ENCODE peak calls at places on chromosomes 11 and 22, in seven cellular contexts. One of them, this sample, is unnamed.

GRCh38 chr11:55942785-55943392 is 6.7 kb upstream of the OR5I1 start:
- DNase-seq in pancreas: no peak
- DNase-seq in upper lobe of right lung: no peak
- DNase-seq in tibial nerve: no peak
- DNase-seq in kidney: no peak
- DNase-seq in CD8-positive, alpha-beta T cell: no peak
- DNase-seq in heart left ventricle: no peak
- DNase-seq in this sample: peak; percentile 42

GRCh38 chr11:124884869-124885479 is 12.7 kb downstream of the ROBO4 start:
- DNase-seq in heart left ventricle: no peak
- DNase-seq in tibial nerve: no peak
- DNase-seq in upper lobe of right lung: no peak
- DNase-seq in CD8-positive, alpha-beta T cell: no peak
- DNase-seq in pancreas: no peak
- DNase-seq in kidney: no peak
- DNase-seq in this sample: no peak

GRCh38 chr11:3880724-3881123 is 25.3 kb downstream of the STIM1 start:
- DNase-seq in kidney: no peak
- DNase-seq in tibial nerve: no peak
- DNase-seq in heart left ventricle: no peak
- DNase-seq in CD8-positive, alpha-beta T cell: no peak
- DNase-seq in upper lobe of right lung: no peak
- DNase-seq in pancreas: no peak
- DNase-seq in this sample: no peak

GRCh38 chr11:17486666-17487065 is 10.0 kb upstream of the ABCC8 start:
- DNase-seq in heart left ventricle: no peak
- DNase-seq in tibial nerve: no peak
- DNase-seq in CD8-positive, alpha-beta T cell: no peak
- DNase-seq in pancreas: no peak
- DNase-seq in upper lobe of right lung: no peak
- DNase-seq in kidney: no peak
- DNase-seq in this sample: no peak

GRCh38 chr11:125591659-125592304 is 870 bp upstream of the STT3A start:
- DNase-seq in heart left ventricle: peak; percentile 45
- DNase-seq in CD8-positive, alpha-beta T cell: peak; percentile 18
- DNase-seq in upper lobe of right lung: peak; percentile 77
- DNase-seq in kidney: peak; percentile 78
- DNase-seq in pancreas: peak; percentile 47
- DNase-seq in tibial nerve: no peak
- DNase-seq in this sample: peak; percentile 44

GRCh38 chr11:26905368-26905767 is 88.5 kb upstream of the FIBIN start:
- DNase-seq in tibial nerve: no peak
- DNase-seq in kidney: no peak
- DNase-seq in upper lobe of right lung: no peak
- DNase-seq in CD8-positive, alpha-beta T cell: no peak
- DNase-seq in heart left ventricle: no peak
- DNase-seq in pancreas: no peak
- DNase-seq in this sample: no peak

GRCh38 chr22:48240165-48240934 is 1477.9 kb downstream of the TBC1D22A start:
- DNase-seq in CD8-positive, alpha-beta T cell: no peak
- DNase-seq in upper lobe of right lung: no peak
- DNase-seq in heart left ventricle: no peak
- DNase-seq in kidney: no peak
- DNase-seq in tibial nerve: no peak
- DNase-seq in pancreas: no peak
- DNase-seq in this sample: no peak

GRCh38 chr11:61041755-61042518 is 60.4 kb upstream of the CD5 start:
- DNase-seq in tibial nerve: no peak
- DNase-seq in kidney: peak; percentile 81
- DNase-seq in pancreas: no peak
- DNase-seq in heart left ventricle: no peak
- DNase-seq in CD8-positive, alpha-beta T cell: peak; percentile 82
- DNase-seq in upper lobe of right lung: no peak
- DNase-seq in this sample: peak; percentile 68

GRCh38 chr11:73019448-73019847 is 122.7 kb downstream of the FCHSD2 start:
- DNase-seq in heart left ventricle: no peak
- DNase-seq in upper lobe of right lung: no peak
- DNase-seq in pancreas: no peak
- DNase-seq in tibial nerve: no peak
- DNase-seq in kidney: no peak
- DNase-seq in CD8-positive, alpha-beta T cell: no peak
- DNase-seq in this sample: no peak

GRCh38 chr22:41782316-41782715 is 18.2 kb upstream of the CCDC134 start:
- DNase-seq in pancreas: no peak
- DNase-seq in tibial nerve: no peak
- DNase-seq in heart left ventricle: no peak
- DNase-seq in CD8-positive, alpha-beta T cell: no peak
- DNase-seq in kidney: no peak
- DNase-seq in upper lobe of right lung: no peak
- DNase-seq in this sample: no peak

GRCh38 chr11:132804258-132804657 is 728.0 kb downstream of the OPCML start:
- DNase-seq in pancreas: no peak
- DNase-seq in kidney: no peak
- DNase-seq in tibial nerve: no peak
- DNase-seq in heart left ventricle: no peak
- DNase-seq in CD8-positive, alpha-beta T cell: no peak
- DNase-seq in upper lobe of right lung: no peak
- DNase-seq in this sample: no peak

GRCh38 chr11:77207019-77207485 is 79.0 kb downstream of the MYO7A start:
- DNase-seq in tibial nerve: no peak
- DNase-seq in kidney: no peak
- DNase-seq in heart left ventricle: no peak
- DNase-seq in pancreas: no peak
- DNase-seq in upper lobe of right lung: peak; percentile 60
- DNase-seq in CD8-positive, alpha-beta T cell: no peak
- DNase-seq in this sample: no peak

GRCh38 chr11:17743026-17743807 is 8.6 kb downstream of the KCNC1 start:
- DNase-seq in upper lobe of right lung: peak; percentile 29
- DNase-seq in tibial nerve: no peak
- DNase-seq in heart left ventricle: peak; percentile 5
- DNase-seq in CD8-positive, alpha-beta T cell: no peak
- DNase-seq in pancreas: no peak
- DNase-seq in kidney: peak; percentile 43
- DNase-seq in this sample: peak; percentile 13

GRCh38 chr11:47768090-47768620 is 1.0 kb upstream of the FNBP4 start:
- DNase-seq in pancreas: peak; percentile 34
- DNase-seq in tibial nerve: peak; percentile 43
- DNase-seq in kidney: peak; percentile 85
- DNase-seq in heart left ventricle: peak; percentile 87
- DNase-seq in upper lobe of right lung: peak; percentile 86
- DNase-seq in CD8-positive, alpha-beta T cell: no peak
- DNase-seq in this sample: peak; percentile 83

GRCh38 chr11:118398797-118399564 is 2.4 kb upstream of the ATP5MG start:
- DNase-seq in pancreas: no peak
- DNase-seq in heart left ventricle: no peak
- DNase-seq in kidney: no peak
- DNase-seq in CD8-positive, alpha-beta T cell: no peak
- DNase-seq in upper lobe of right lung: no peak
- DNase-seq in tibial nerve: no peak
- DNase-seq in this sample: no peak

GRCh38 chr22:44023404-44024287 is 456 bp upstream of the PARVB start:
- DNase-seq in pancreas: peak; percentile 41
- DNase-seq in heart left ventricle: peak; percentile 78
- DNase-seq in tibial nerve: no peak
- DNase-seq in upper lobe of right lung: peak; percentile 77
- DNase-seq in CD8-positive, alpha-beta T cell: no peak
- DNase-seq in kidney: peak; percentile 87
- DNase-seq in this sample: peak; percentile 56

GRCh38 chr11:97361812-97362378 is 972.1 kb downstream of the JRKL start:
- DNase-seq in CD8-positive, alpha-beta T cell: no peak
- DNase-seq in heart left ventricle: no peak
- DNase-seq in pancreas: no peak
- DNase-seq in tibial nerve: no peak
- DNase-seq in kidney: no peak
- DNase-seq in upper lobe of right lung: no peak
- DNase-seq in this sample: no peak

GRCh38 chr11:36008576-36008975 is 64.7 kb downstream of the LDLRAD3 start:
- DNase-seq in heart left ventricle: no peak
- DNase-seq in CD8-positive, alpha-beta T cell: no peak
- DNase-seq in kidney: no peak
- DNase-seq in upper lobe of right lung: no peak
- DNase-seq in tibial nerve: no peak
- DNase-seq in pancreas: no peak
- DNase-seq in this sample: no peak

GRCh38 chr11:16632295-16633200 is 105.9 kb upstream of the C11orf58 start:
- DNase-seq in heart left ventricle: no peak
- DNase-seq in kidney: no peak
- DNase-seq in pancreas: no peak
- DNase-seq in CD8-positive, alpha-beta T cell: no peak
- DNase-seq in tibial nerve: no peak
- DNase-seq in upper lobe of right lung: no peak
- DNase-seq in this sample: peak; percentile 20

GRCh38 chr11:3132831-3133455 is 32.2 kb downstream of the OSBPL5 start:
- DNase-seq in upper lobe of right lung: peak; percentile 35
- DNase-seq in heart left ventricle: peak; percentile 18
- DNase-seq in pancreas: peak; percentile 23
- DNase-seq in kidney: peak; percentile 54
- DNase-seq in tibial nerve: no peak
- DNase-seq in CD8-positive, alpha-beta T cell: no peak
- DNase-seq in this sample: peak; percentile 23

GRCh38 chr11:65793144-65793581 is 6.3 kb downstream of the OVOL1 start:
- DNase-seq in tibial nerve: no peak
- DNase-seq in heart left ventricle: no peak
- DNase-seq in upper lobe of right lung: peak; percentile 93
- DNase-seq in kidney: peak; percentile 96
- DNase-seq in CD8-positive, alpha-beta T cell: no peak
- DNase-seq in pancreas: peak; percentile 97
- DNase-seq in this sample: peak; percentile 85

GRCh38 chr22:47116426-47117341 is 354.2 kb downstream of the TBC1D22A start:
- DNase-seq in pancreas: peak; percentile 95
- DNase-seq in CD8-positive, alpha-beta T cell: no peak
- DNase-seq in kidney: no peak
- DNase-seq in upper lobe of right lung: peak; percentile 56
- DNase-seq in heart left ventricle: no peak
- DNase-seq in tibial nerve: no peak
- DNase-seq in this sample: peak; percentile 40

GRCh38 chr22:36839356-36840073 is 21.3 kb upstream of the NCF4 start:
- DNase-seq in kidney: no peak
- DNase-seq in upper lobe of right lung: peak; percentile 15
- DNase-seq in heart left ventricle: no peak
- DNase-seq in pancreas: no peak
- DNase-seq in tibial nerve: no peak
- DNase-seq in CD8-positive, alpha-beta T cell: no peak
- DNase-seq in this sample: no peak

GRCh38 chr11:63882555-63883242 is 34.3 kb downstream of the RCOR2 start:
- DNase-seq in kidney: peak; percentile 32
- DNase-seq in heart left ventricle: peak; percentile 45
- DNase-seq in CD8-positive, alpha-beta T cell: no peak
- DNase-seq in upper lobe of right lung: no peak
- DNase-seq in pancreas: no peak
- DNase-seq in tibial nerve: no peak
- DNase-seq in this sample: no peak

GRCh38 chr22:24436553-24436952 is 9.2 kb downstream of the ADORA2A start:
- DNase-seq in pancreas: no peak
- DNase-seq in tibial nerve: peak; percentile 6
- DNase-seq in CD8-positive, alpha-beta T cell: no peak
- DNase-seq in heart left ventricle: peak; percentile 19
- DNase-seq in upper lobe of right lung: peak; percentile 53
- DNase-seq in kidney: peak; percentile 63
- DNase-seq in this sample: no peak

GRCh38 chr22:29524440-29525191 is 28.9 kb downstream of the THOC5 start:
- DNase-seq in tibial nerve: no peak
- DNase-seq in heart left ventricle: peak; percentile 37
- DNase-seq in CD8-positive, alpha-beta T cell: no peak
- DNase-seq in pancreas: no peak
- DNase-seq in kidney: no peak
- DNase-seq in upper lobe of right lung: no peak
- DNase-seq in this sample: no peak
- TF ChIP-seq CTCF in tibial nerve: peak; percentile 13
- TF ChIP-seq CTCF in heart left ventricle: peak; percentile 30
- TF ChIP-seq CTCF in CD8-positive, alpha-beta T cell: no peak
- TF ChIP-seq CTCF in pancreas: no peak
- TF ChIP-seq CTCF in kidney: peak; percentile 22
- TF ChIP-seq CTCF in upper lobe of right lung: peak; percentile 28
- TF ChIP-seq CTCF in this sample: no peak

GRCh38 chr11:70788247-70789022 is 390.1 kb downstream of the CTTN start:
- DNase-seq in upper lobe of right lung: peak; percentile 32
- DNase-seq in CD8-positive, alpha-beta T cell: no peak
- DNase-seq in kidney: no peak
- DNase-seq in heart left ventricle: no peak
- DNase-seq in pancreas: no peak
- DNase-seq in tibial nerve: no peak
- DNase-seq in this sample: no peak
- H3K4me3 ChIP-seq in upper lobe of right lung: no peak overlapping the region
- H3K4me3 ChIP-seq in CD8-positive, alpha-beta T cell: no peak overlapping the region
- H3K4me3 ChIP-seq in kidney: no peak overlapping the region
- H3K4me3 ChIP-seq in heart left ventricle: no peak overlapping the region
- H3K4me3 ChIP-seq in pancreas: no peak overlapping the region
- H3K4me3 ChIP-seq in tibial nerve: no peak overlapping the region
- H3K4me3 ChIP-seq in this sample: no peak overlapping the region

GRCh38 chr11:45860764-45861510 is 13.7 kb downstream of the CRY2 start:
- DNase-seq in upper lobe of right lung: no peak
- DNase-seq in kidney: no peak
- DNase-seq in tibial nerve: no peak
- DNase-seq in pancreas: no peak
- DNase-seq in heart left ventricle: peak; percentile 48
- DNase-seq in CD8-positive, alpha-beta T cell: no peak
- DNase-seq in this sample: no peak
- H3K36me3 ChIP-seq in upper lobe of right lung: peaks cover 83% of the 10 kb centered on the region
- H3K36me3 ChIP-seq in kidney: peaks cover 39% of the 10 kb centered on the region
- H3K36me3 ChIP-seq in tibial nerve: peaks cover 63% of the 10 kb centered on the region
- H3K36me3 ChIP-seq in pancreas: peaks cover 53% of the 10 kb centered on the region
- H3K36me3 ChIP-seq in heart left ventricle: no peaks in the 10 kb centered on the region
- H3K36me3 ChIP-seq in CD8-positive, alpha-beta T cell: peaks cover 75% of the 10 kb centered on the region
- H3K36me3 ChIP-seq in this sample: peaks cover 11% of the 10 kb centered on the region

GRCh38 chr11:92735039-92735438 is 234.4 kb upstream of the MTNR1B start:
- DNase-seq in CD8-positive, alpha-beta T cell: no peak
- DNase-seq in upper lobe of right lung: no peak
- DNase-seq in pancreas: no peak
- DNase-seq in tibial nerve: no peak
- DNase-seq in heart left ventricle: no peak
- DNase-seq in kidney: no peak
- DNase-seq in this sample: no peak
- TF ChIP-seq CTCF in CD8-positive, alpha-beta T cell: no peak
- TF ChIP-seq CTCF in upper lobe of right lung: peak; percentile 29
- TF ChIP-seq CTCF in pancreas: no peak
- TF ChIP-seq CTCF in tibial nerve: peak; percentile 10
- TF ChIP-seq CTCF in heart left ventricle: no peak
- TF ChIP-seq CTCF in kidney: peak; percentile 3
- TF ChIP-seq CTCF in this sample: no peak

DNA sequence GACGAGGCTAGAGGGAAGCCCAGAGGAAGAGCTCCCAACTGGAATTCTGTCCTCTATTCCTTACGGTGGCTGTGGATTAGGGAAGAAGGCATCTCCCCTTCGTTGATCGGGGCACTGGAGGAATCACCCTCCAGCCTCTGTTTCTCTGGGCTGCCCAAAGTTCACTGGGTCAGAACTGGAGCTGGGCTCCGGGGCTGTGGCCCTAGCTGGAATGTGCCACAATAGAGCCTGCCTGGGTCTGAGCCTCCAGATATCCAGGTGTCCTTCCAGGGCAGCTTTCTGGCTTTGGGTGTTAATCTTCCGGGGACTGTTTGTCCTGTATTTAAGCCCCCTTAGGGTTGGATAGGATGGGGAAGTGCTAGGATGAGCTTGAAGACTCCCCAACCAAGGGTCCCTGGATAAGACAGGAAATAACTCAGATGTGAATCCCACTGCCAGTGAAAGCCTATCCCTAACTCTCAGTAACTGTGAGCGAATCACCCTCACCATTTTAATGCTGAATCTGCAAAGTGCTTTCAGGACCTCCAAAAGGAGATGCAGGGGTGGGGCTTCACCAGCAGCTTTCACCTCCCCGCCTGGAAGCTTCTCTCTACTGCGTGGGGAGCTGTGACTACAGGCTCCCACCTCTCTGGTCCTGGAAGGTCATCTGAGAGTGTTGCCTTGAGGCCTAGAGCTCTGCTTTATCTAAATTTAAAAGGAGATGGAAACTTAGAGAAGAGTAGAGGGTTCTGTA is 9.5 kb downstream of the YPEL4 start:
- DNase-seq in pancreas: no peak
- DNase-seq in heart left ventricle: no peak
- DNase-seq in upper lobe of right lung: no peak
- DNase-seq in tibial nerve: no peak
- DNase-seq in kidney: no peak
- DNase-seq in CD8-positive, alpha-beta T cell: no peak
- DNase-seq in this sample: no peak
- H3K4me3 ChIP-seq in pancreas: peak overlapping the region; percentile 75
- H3K4me3 ChIP-seq in heart left ventricle: peak overlapping the region; percentile 76
- H3K4me3 ChIP-seq in upper lobe of right lung: peak overlapping the region; percentile 83
- H3K4me3 ChIP-seq in tibial nerve: peak overlapping the region; percentile 69
- H3K4me3 ChIP-seq in kidney: no peak overlapping the region
- H3K4me3 ChIP-seq in CD8-positive, alpha-beta T cell: no peak overlapping the region
- H3K4me3 ChIP-seq in this sample: no peak overlapping the region

This sample was measured in mucosa of descending colon.